ENCODE peak calls at places on chromosomes 13 and 19, in eight cellular contexts. X is transverse colon, D is erythroblast, J is GM12891, Y is NB4, Q is body of pancreas, R is heart left ventricle, U is ovary. C is an unnamed sample.

GRCh38 chr13:106186366-106187030 is 349.0 kb downstream of the EFNB2 start:
- DNase-seq in D (no peak), J (no peak), Q (no peak), R (no peak), Y (no peak), U (no peak), X (no peak), C (no peak)

GRCh38 chr13:35475960-35476943 is at the start of gene MAB21L1:
- DNase-seq in Y (peak; percentile 40), Q (no peak), R (peak; percentile 46), J (no peak), X (peak; percentile 9), D (peak; percentile 24), U (no peak), C (no peak)

GRCh38 chr13:67230774-67231480 is 791 bp upstream of the PCDH9 start:
- DNase-seq in X (peak; percentile 39), D (peak; percentile 68), U (peak; percentile 55), J (no peak), R (peak; percentile 79), Q (peak; percentile 70), Y (peak; percentile 21), C (no peak)

GRCh38 chr19:19214892-19215291 is 3.1 kb downstream of the NCAN start:
- DNase-seq in X (no peak), Y (peak; percentile 59), J (no peak), D (peak; percentile 55), Q (peak; percentile 43), R (no peak), U (no peak), C (no peak)

GRCh38 chr13:61563645-61564044 is 148.0 kb upstream of the PCDH20 start:
- DNase-seq in X (no peak), Y (no peak), D (no peak), R (no peak), J (no peak), U (no peak), Q (no peak), C (no peak)

GRCh38 chr19:7771072-7771471 is 8.0 kb downstream of the CLEC4M start:
- DNase-seq in Y (peak; percentile 17), U (no peak), D (no peak), Q (no peak), R (no peak), X (no peak), J (no peak), C (no peak)

GRCh38 chr13:83691966-83692365 is 190.3 kb downstream of the SLITRK1 start:
- DNase-seq in J (no peak), Y (no peak), D (no peak), U (no peak), R (no peak), Q (no peak), X (no peak), C (no peak)

GRCh38 chr19:45448425-45448756 is 19.4 kb upstream of the FOSB start:
- DNase-seq in Y (no peak), Q (no peak), D (no peak), X (no peak), R (no peak), J (no peak), U (no peak), C (no peak)

GRCh38 chr19:53157601-53158000 is 1.3 kb downstream of the ZNF347 start:
- DNase-seq in Y (no peak), U (peak; percentile 19), X (no peak), D (no peak), J (no peak), Q (peak; percentile 23), R (no peak), C (no peak)

GRCh38 chr19:3743486-3743885 is 18.0 kb downstream of the APBA3 start:
- DNase-seq in D (no peak), R (no peak), X (no peak), Q (no peak), U (no peak), Y (peak; percentile 53), J (no peak), C (no peak)

GRCh38 chr19:13134626-13135025 is 15.5 kb downstream of the STX10 start:
- DNase-seq in J (no peak), X (no peak), Y (no peak), D (no peak), R (no peak), U (no peak), Q (no peak), C (no peak)

GRCh38 chr19:41415154-41415571 is 12.0 kb downstream of the B3GNT8 start:
- DNase-seq in R (no peak), Q (peak; percentile 55), X (no peak), Y (no peak), J (no peak), U (no peak), D (no peak), C (no peak)

GRCh38 chr13:66563076-66563475 is 667.1 kb downstream of the PCDH9 start:
- DNase-seq in R (no peak), Y (no peak), Q (no peak), U (no peak), X (no peak), J (no peak), D (no peak), C (no peak)

GRCh38 chr19:53960187-53960586 is 2.5 kb upstream of the CACNG8 start:
- DNase-seq in D (no peak), J (no peak), R (no peak), Q (no peak), X (no peak), Y (no peak), U (no peak), C (no peak)

GRCh38 chr13:59873309-59873708 is 290.4 kb downstream of the DIAPH3 start:
- DNase-seq in D (no peak), J (no peak), R (no peak), X (no peak), Q (no peak), Y (no peak), U (no peak), C (no peak)

GRCh38 chr19:9785367-9786331 is 17.1 kb upstream of the ZNF846 start:
- DNase-seq in D (peak; percentile 91), R (peak; percentile 98), X (peak; percentile 99), Y (peak; percentile 99), Q (peak; percentile 99), J (peak; percentile 85), U (peak; percentile 99), C (peak; percentile 99)

GRCh38 chr19:12580180-12580694 is 29.0 kb upstream of the ZNF564 start:
- DNase-seq in D (no peak), U (no peak), R (no peak), X (no peak), J (no peak), Y (no peak), Q (no peak), C (no peak)

GRCh38 chr19:52648336-52648990 is 10.3 kb upstream of the ZNF83 start:
- DNase-seq in R (no peak), J (no peak), D (no peak), U (no peak), X (no peak), Q (no peak), Y (no peak), C (no peak)

GRCh38 chr13:114044486-114044885 is 70.6 kb upstream of the C13orf46 start:
- DNase-seq in U (no peak), X (no peak), R (peak; percentile 33), Y (peak; percentile 96), D (no peak), J (no peak), Q (no peak), C (no peak)

GRCh38 chr13:110712081-110712848 is 1.2 kb upstream of the ING1 start:
- DNase-seq in Y (peak; percentile 93), J (peak; percentile 73), X (peak; percentile 91), D (peak; percentile 93), U (peak; percentile 88), R (peak; percentile 93), Q (peak; percentile 88), C (peak; percentile 96)
- TF ChIP-seq POLR2A in Y (peak; percentile 99), J (peak; percentile 62), X (peak; percentile 93), D (peak; percentile 89), U (peak; percentile 81), R (no peak), Q (peak; percentile 94), C (peak; percentile 92)

GRCh38 chr13:79486433-79487188 is 5.7 kb downstream of the NDFIP2 start:
- DNase-seq in D (no peak), Y (no peak), Q (no peak), R (no peak), U (no peak), J (no peak), X (no peak), C (no peak)
- TF ChIP-seq POLR2A in D (no peak), Y (no peak), Q (no peak), R (no peak), U (no peak), J (no peak), X (no peak), C (no peak)

GRCh38 chr19:48400018-48400742 is 6.7 kb downstream of the GRIN2D start:
- DNase-seq in U (no peak), J (no peak), Y (peak; percentile 73), X (peak; percentile 60), Q (peak; percentile 54), R (peak; percentile 81), D (peak; percentile 59), C (no peak)
- TF ChIP-seq POLR2A in U (no peak), J (no peak), Y (no peak), X (no peak), Q (no peak), R (no peak), D (no peak), C (no peak)

GRCh38 chr19:17580470-17581000 is 25.1 kb downstream of the COLGALT1 start:
- DNase-seq in Y (no peak), Q (no peak), U (no peak), D (no peak), J (no peak), X (no peak), R (no peak), C (no peak)
- TF ChIP-seq POLR2A in Y (no peak), Q (no peak), U (no peak), D (no peak), J (no peak), X (no peak), R (no peak), C (no peak)

GRCh38 chr19:50460161-50460765 is 16.0 kb upstream of the EMC10 start:
- DNase-seq in Q (no peak), Y (peak; percentile 18), X (no peak), J (peak; percentile 84), D (no peak), R (no peak), U (no peak), C (no peak)
- TF ChIP-seq POLR2A in Q (no peak), Y (no peak), X (no peak), J (no peak), D (no peak), R (no peak), U (no peak), C (no peak)

GRCh38 chr19:37779139-37780035 is at the start of gene ZNF573:
- DNase-seq in R (peak; percentile 86), D (peak; percentile 87), Q (peak; percentile 90), Y (peak; percentile 88), J (peak; percentile 61), U (peak; percentile 83), X (peak; percentile 86), C (peak; percentile 97)
- TF ChIP-seq POLR2A in R (no peak), D (peak; percentile 61), Q (peak; percentile 54), Y (peak; percentile 44), J (peak; percentile 52), U (peak; percentile 46), X (no peak), C (peak; percentile 17)

GRCh38 chr19:46761418-46761831 is 15.2 kb upstream of the STRN4 start:
- DNase-seq in U (no peak), J (no peak), R (no peak), Q (no peak), X (no peak), D (no peak), Y (no peak), C (no peak)
- TF ChIP-seq POLR2A in U (no peak), J (no peak), R (no peak), Q (no peak), X (no peak), D (no peak), Y (no peak), C (no peak)

C was measured in esophagus muscularis mucosa.